ENCODE peak calls at places on chromosomes 2 and 18, in ten cellular contexts. T is AG09309, U is endothelial cell, Y is stomach, Z is fibroblast of lung, V is mucosa of descending colon, O is suprapubic skin, I is H1, F is brain microvascular endothelial cell, E is RWPE1. A is an unnamed sample.

GRCh38 chr2:144501118-144501517 is 18.8 kb downstream of the ZEB2 start:
- DNase-seq in T (no peak), U (no peak), Y (no peak), Z (peak; percentile 64), V (no peak), O (no peak), I (no peak), F (no peak), E (no peak), A (no peak)

GRCh38 chr2:76895469-76895868 is 626.7 kb downstream of the LRRTM4 start:
- DNase-seq in T (no peak), U (no peak), Y (no peak), Z (peak; percentile 47), V (no peak), O (no peak), I (no peak), F (no peak), E (no peak), A (no peak)

GRCh38 chr2:164661349-164661748 is 40.1 kb upstream of the GRB14 start:
- DNase-seq in T (peak; percentile 46), U (no peak), Y (no peak), Z (peak; percentile 2), V (no peak), O (no peak), I (no peak), F (no peak), E (peak; percentile 9), A (no peak)

GRCh38 chr2:20496069-20496468 is 49.2 kb downstream of the RHOB start:
- DNase-seq in T (peak; percentile 35), U (no peak), Y (no peak), Z (peak; percentile 28), V (no peak), O (no peak), I (no peak), F (peak; percentile 59), E (no peak), A (no peak)

GRCh38 chr18:111292-112014 is 46.9 kb upstream of the USP14 start:
- DNase-seq in T (no peak), U (peak; percentile 85), Y (peak; percentile 75), Z (peak; percentile 54), V (peak; percentile 86), O (no peak), I (peak; percentile 85), F (no peak), E (peak; percentile 65), A (peak; percentile 85)

GRCh38 chr2:3665886-3666612 is 8.0 kb downstream of the ALLC start:
- DNase-seq in T (no peak), U (no peak), Y (no peak), Z (no peak), V (no peak), O (no peak), I (peak; percentile 24), F (no peak), E (no peak), A (no peak)

GRCh38 chr2:57075226-57075625 is 891.4 kb downstream of the CCDC85A start:
- DNase-seq in T (no peak), U (no peak), Y (no peak), Z (peak; percentile 6), V (no peak), O (no peak), I (no peak), F (no peak), E (peak; percentile 13), A (no peak)

GRCh38 chr2:216119986-216120385 is 10.8 kb downstream of the XRCC5 start:
- DNase-seq in T (no peak), U (no peak), Y (no peak), Z (no peak), V (no peak), O (no peak), I (no peak), F (no peak), E (no peak), A (no peak)

GRCh38 chr2:26020214-26020613 is 13.7 kb upstream of the RAB10 start:
- DNase-seq in T (no peak), U (no peak), Y (no peak), Z (no peak), V (no peak), O (no peak), I (no peak), F (no peak), E (no peak), A (no peak)

GRCh38 chr2:55518846-55519167 is 711 bp upstream of the CFAP36 start:
- DNase-seq in T (no peak), U (no peak), Y (no peak), Z (peak; percentile 3), V (no peak), O (no peak), I (no peak), F (no peak), E (peak; percentile 12), A (peak; percentile 25)

GRCh38 chr18:79940126-79940813 is 11.2 kb downstream of the SLC66A2 start:
- DNase-seq in T (no peak), U (no peak), Y (peak; percentile 8), Z (no peak), V (peak; percentile 30), O (peak; percentile 53), I (no peak), F (no peak), E (no peak), A (no peak)

GRCh38 chr2:16617282-16618266 is 48.1 kb downstream of the CYRIA start:
- DNase-seq in T (no peak), U (peak; percentile 41), Y (peak; percentile 87), Z (peak; percentile 58), V (no peak), O (no peak), I (peak; percentile 66), F (peak; percentile 31), E (peak; percentile 26), A (no peak)

GRCh38 chr18:78871631-78872030 is 108.0 kb upstream of the SALL3 start:
- DNase-seq in T (no peak), U (no peak), Y (no peak), Z (no peak), V (no peak), O (no peak), I (no peak), F (no peak), E (no peak), A (no peak)

GRCh38 chr2:70336552-70336951 is 34.7 kb upstream of the FAM136A start:
- DNase-seq in T (no peak), U (no peak), Y (no peak), Z (no peak), V (no peak), O (no peak), I (no peak), F (no peak), E (no peak), A (no peak)

GRCh38 chr2:70344195-70344594 is 42.3 kb upstream of the FAM136A start:
- DNase-seq in T (no peak), U (no peak), Y (no peak), Z (no peak), V (no peak), O (no peak), I (no peak), F (no peak), E (peak; percentile 90), A (no peak)

GRCh38 chr2:70340075-70340474 is 38.2 kb upstream of the FAM136A start:
- DNase-seq in T (no peak), U (no peak), Y (no peak), Z (no peak), V (no peak), O (no peak), I (no peak), F (no peak), E (no peak), A (no peak)

GRCh38 chr2:70340921-70341765 is 39.3 kb upstream of the FAM136A start:
- DNase-seq in T (no peak), U (peak; percentile 51), Y (no peak), Z (peak; percentile 40), V (no peak), O (no peak), I (peak; percentile 68), F (peak; percentile 31), E (peak; percentile 89), A (peak; percentile 64)
- TF ChIP-seq CTCF in T (peak; percentile 81), U (peak; percentile 84), Y (peak; percentile 64), Z (peak; percentile 77), V (peak; percentile 66), O (no peak), I (peak; percentile 89), F (peak; percentile 81), E (peak; percentile 83), A (peak; percentile 39)

GRCh38 chr2:202944816-202945215 is 32.7 kb downstream of the CARF start:
- DNase-seq in T (no peak), U (no peak), Y (no peak), Z (no peak), V (no peak), O (no peak), I (no peak), F (no peak), E (no peak), A (no peak)

GRCh38 chr2:202945497-202945896 is 33.4 kb downstream of the CARF start:
- DNase-seq in T (no peak), U (no peak), Y (no peak), Z (no peak), V (no peak), O (no peak), I (no peak), F (no peak), E (no peak), A (no peak)

DNA sequence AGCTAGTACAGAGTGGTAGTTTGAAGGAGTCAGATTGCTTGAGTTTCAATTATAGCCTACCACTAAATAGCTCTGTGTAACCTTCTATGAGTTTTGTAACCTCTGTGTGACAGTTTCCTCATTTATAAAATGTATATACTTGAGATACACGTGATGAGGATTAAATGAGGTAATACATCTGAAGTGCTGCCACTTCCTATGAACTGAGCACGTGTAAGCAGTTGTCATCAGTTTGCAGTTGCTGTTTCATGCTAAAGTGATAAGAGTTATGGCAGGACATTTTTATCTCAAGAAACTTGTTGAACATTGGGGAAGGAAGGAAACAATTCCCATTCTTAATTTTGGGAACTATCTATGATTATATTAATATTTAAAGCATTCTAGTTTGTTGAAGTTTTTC is 38.5 kb downstream of the CARF start:
- DNase-seq in T (no peak), U (no peak), Y (no peak), Z (peak; percentile 16), V (no peak), O (no peak), I (no peak), F (no peak), E (no peak), A (no peak)
- TF ChIP-seq CTCF in T (no peak), U (no peak), Y (no peak), Z (no peak), V (no peak), O (no peak), I (no peak), F (no peak), E (no peak), A (no peak)

DNA sequence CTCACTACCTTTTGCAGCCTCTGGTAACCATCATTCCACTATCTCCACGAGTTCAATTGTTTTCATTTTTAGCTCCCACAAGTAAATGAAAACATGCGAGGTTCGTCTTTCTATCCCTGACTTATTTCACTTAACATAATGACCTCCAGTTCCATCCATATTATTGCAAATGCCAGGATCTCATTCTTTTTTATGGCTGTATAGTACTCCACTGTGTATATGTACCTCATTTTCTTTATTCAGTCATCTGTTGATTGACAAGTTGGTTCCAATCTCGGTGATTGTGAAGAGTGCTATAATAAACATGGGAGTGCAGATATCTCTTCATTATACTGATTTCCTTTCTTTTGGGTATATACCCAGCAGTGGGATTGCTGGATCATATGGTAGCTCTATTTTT is 16.9 kb downstream of the IL1RN start:
- DNase-seq in T (no peak), U (no peak), Y (no peak), Z (no peak), V (no peak), O (no peak), I (no peak), F (no peak), E (no peak), A (no peak)
- TF ChIP-seq CTCF in T (no peak), U (no peak), Y (no peak), Z (no peak), V (no peak), O (no peak), I (no peak), F (no peak), E (no peak), A (no peak)

GRCh38 chr2:148167855-148168254 is 147.0 kb downstream of the MBD5 start:
- DNase-seq in T (no peak), U (no peak), Y (no peak), Z (no peak), V (no peak), O (no peak), I (no peak), F (no peak), E (no peak), A (no peak)
- TF ChIP-seq CTCF in T (no peak), U (no peak), Y (no peak), Z (no peak), V (no peak), O (no peak), I (no peak), F (no peak), E (no peak), A (no peak)

A was measured in GM20000.